ENCODE peak calls at places on chromosomes 6 and 20, in nine cellular contexts. J is M059J; Y is activated CD8-positive, alpha-beta memory T cell treated with anti-CD3 and anti-CD28 coated beads for 4 hours; X is stimulated activated effector memory CD8-positive, alpha-beta T cell treated with anti-CD3 and anti-CD28 coated beads, Interleukin-12 subunit alpha, Interleukin-12 subunit beta, amount 100 ng/mL, for 72 hours; T is NCI-H2107; B is cardiac fibroblast; S is fibroblast of lung; C is tibial artery; M is GM03348. L is an unnamed sample.

GRCh38 chr6:139398658-139399057 is 24.2 kb upstream of the CITED2 start:
- DNase-seq in M (no peak), J (no peak), C (no peak), T (no peak), Y (no peak), B (no peak), S (peak; percentile 25), X (no peak), L (no peak)

GRCh38 chr6:112232845-112233256 is 21.5 kb downstream of the LAMA4 start:
- DNase-seq in C (no peak), B (peak; percentile 94), X (no peak), T (no peak), M (no peak), Y (no peak), S (peak; percentile 91), J (peak; percentile 93), L (no peak)

GRCh38 chr6:94144807-94145206 is 725.4 kb upstream of the EPHA7 start:
- DNase-seq in M (no peak), X (no peak), C (no peak), S (no peak), Y (no peak), B (no peak), J (no peak), T (no peak), L (no peak)

GRCh38 chr6:116363759-116364158 is 7.0 kb upstream of the DSE start:
- DNase-seq in Y (no peak), C (no peak), S (peak; percentile 40), B (peak; percentile 62), M (peak; percentile 46), T (no peak), J (peak; percentile 25), X (no peak), L (no peak)

GRCh38 chr20:37902504-37903313 is at the start of gene VSTM2L:
- DNase-seq in C (no peak), J (peak; percentile 53), Y (no peak), T (no peak), B (peak; percentile 74), X (no peak), M (peak; percentile 87), S (peak; percentile 72), L (peak; percentile 45)

GRCh38 chr20:41133709-41134361 is 3.5 kb upstream of the PLCG1 start:
- DNase-seq in C (peak; percentile 54), S (no peak), B (no peak), M (no peak), X (no peak), T (no peak), Y (no peak), J (no peak), L (peak; percentile 37)

GRCh38 chr6:163412345-163412744 is 2.2 kb upstream of the QKI start:
- DNase-seq in T (no peak), M (no peak), J (no peak), Y (no peak), X (no peak), S (no peak), B (no peak), C (no peak), L (no peak)

GRCh38 chr6:116616757-116617093 is 446 bp downstream of the RSPH4A start:
- DNase-seq in Y (no peak), B (no peak), C (no peak), J (peak; percentile 25), X (no peak), M (peak; percentile 47), S (no peak), T (no peak), L (no peak)

GRCh38 chr6:47023543-47023942 is 18.6 kb downstream of the ADGRF1 start:
- DNase-seq in C (no peak), J (no peak), X (no peak), S (no peak), B (no peak), Y (no peak), M (no peak), T (no peak), L (no peak)

GRCh38 chr6:80608881-80609280 is 502.4 kb downstream of the BCKDHB start:
- DNase-seq in S (peak; percentile 14), T (no peak), B (peak; percentile 23), C (no peak), X (no peak), M (peak; percentile 10), Y (no peak), J (peak; percentile 63), L (no peak)